ENCODE peak calls at places on chromosome 22, in four cellular contexts. K is sigmoid colon, P is thyroid gland, W is neural progenitor cell. R is an unnamed sample.
A peak's percentile ranks its signal among the peaks of the same experiment; 100 is the strongest.

GRCh38 chr22:47267531-47268282 is 505.3 kb downstream of the TBC1D22A start:
- DNase-seq in K (no peak), P (no peak), W (no peak), R (peak; percentile 20)

GRCh38 chr22:30802202-30803166 is 107.8 kb downstream of the OSBP2 start:
- DNase-seq in K (peak; percentile 80), P (peak; percentile 91), W (peak; percentile 97), R (peak; percentile 89)

GRCh38 chr22:24189249-24190158 is 8.2 kb downstream of the SUSD2 start:
- DNase-seq in W (peak; percentile 85), K (peak; percentile 87), P (peak; percentile 98), R (peak; percentile 74)

GRCh38 chr22:45329536-45329936 is 19.8 kb downstream of the FAM118A start:
- DNase-seq in P (no peak), W (no peak), K (peak; percentile 92), R (peak; percentile 96)

GRCh38 chr22:40399661-40400060 is 29.3 kb downstream of the SGSM3 start:
- DNase-seq in P (no peak), W (no peak), K (no peak), R (no peak)

GRCh38 chr22:26054846-26055245 is 114.4 kb upstream of the SEZ6L start:
- DNase-seq in P (no peak), W (peak; percentile 34), K (no peak), R (no peak)

GRCh38 chr22:30212996-30213441 is 33.5 kb downstream of the LIF start:
- DNase-seq in P (peak; percentile 32), W (no peak), K (no peak), R (no peak)

GRCh38 chr22:49302530-49302929 is 525.1 kb downstream of the BRD1 start:
- DNase-seq in P (no peak), K (no peak), W (no peak), R (no peak)

GRCh38 chr22:20514658-20515406 is 7.4 kb downstream of the MED15 start:
- DNase-seq in W (no peak), K (no peak), P (no peak), R (no peak)

GRCh38 chr22:48517039-48518030 is 1310.3 kb downstream of the BRD1 start:
- DNase-seq in P (no peak), K (peak; percentile 80), W (peak; percentile 38), R (no peak)

GRCh38 chr22:46758867-46759290 is 3.6 kb upstream of the TBC1D22A start:
- DNase-seq in P (peak; percentile 89), W (peak; percentile 72), K (no peak), R (no peak)

GRCh38 chr22:29291215-29291614 is 15.2 kb upstream of the GAS2L1 start:
- DNase-seq in P (no peak), W (no peak), K (no peak), R (no peak)

GRCh38 chr22:29753808-29754657 is 12.8 kb downstream of the ZMAT5 start:
- DNase-seq in P (no peak), W (no peak), K (no peak), R (peak; percentile 88)

GRCh38 chr22:49332691-49333090 is 495.0 kb downstream of the BRD1 start:
- DNase-seq in P (no peak), W (no peak), K (no peak), R (no peak)

GRCh38 chr22:24421428-24421931 is 5.9 kb upstream of the ADORA2A start:
- DNase-seq in K (no peak), W (peak; percentile 60), P (no peak), R (no peak)

GRCh38 chr22:31241200-31241599 is 29.1 kb downstream of the LIMK2 start:
- DNase-seq in P (no peak), W (no peak), K (no peak), R (no peak)

GRCh38 chr22:19109198-19110063 is 12.8 kb downstream of the DGCR2 start:
- DNase-seq in K (no peak), P (peak; percentile 59), W (no peak), R (no peak)

GRCh38 chr22:38172489-38173155 is 9.0 kb downstream of the PLA2G6 start:
- DNase-seq in P (peak; percentile 51), W (no peak), K (peak; percentile 68), R (peak; percentile 88)

GRCh38 chr22:46352691-46353386 is 17.3 kb downstream of the TRMU start:
- DNase-seq in P (peak; percentile 53), K (no peak), W (no peak), R (no peak)

GRCh38 chr22:23578306-23578705 is 1.8 kb downstream of the IGLL1 start:
- DNase-seq in K (no peak), P (no peak), W (no peak), R (no peak)

GRCh38 chr22:46336119-46337078 is 885 bp downstream of the TRMU start:
- DNase-seq in P (peak; percentile 38), K (no peak), W (peak; percentile 70), R (peak; percentile 50)

GRCh38 chr22:40178417-40179409 is 988 bp downstream of the TNRC6B start:
- DNase-seq in K (no peak), W (peak; percentile 79), P (peak; percentile 43), R (peak; percentile 55)

GRCh38 chr22:29382575-29383328 is 5.6 kb downstream of the AP1B1 start:
- DNase-seq in W (no peak), K (no peak), P (no peak), R (peak; percentile 19)

GRCh38 chr22:23467721-23468294 is 112.3 kb downstream of the IGLL1 start:
- DNase-seq in W (no peak), K (no peak), P (no peak), R (no peak)

GRCh38 chr22:31977141-31977781 is 32.9 kb downstream of the YWHAH start:
- DNase-seq in K (peak; percentile 75), W (peak; percentile 87), P (peak; percentile 78), R (peak; percentile 76)

GRCh38 chr22:39097098-39098020 is at the start of gene APOBEC3H:
- DNase-seq in P (peak; percentile 18), W (no peak), K (peak; percentile 62), R (peak; percentile 53)

GRCh38 chr22:27260087-27260730 is 541.3 kb downstream of the MN1 start:
- DNase-seq in W (peak; percentile 94), K (no peak), P (no peak), R (no peak)
- H3K4me3 ChIP-seq in W (no peak overlapping the region), K (no peak overlapping the region), P (no peak overlapping the region), R (no peak overlapping the region)

DNA sequence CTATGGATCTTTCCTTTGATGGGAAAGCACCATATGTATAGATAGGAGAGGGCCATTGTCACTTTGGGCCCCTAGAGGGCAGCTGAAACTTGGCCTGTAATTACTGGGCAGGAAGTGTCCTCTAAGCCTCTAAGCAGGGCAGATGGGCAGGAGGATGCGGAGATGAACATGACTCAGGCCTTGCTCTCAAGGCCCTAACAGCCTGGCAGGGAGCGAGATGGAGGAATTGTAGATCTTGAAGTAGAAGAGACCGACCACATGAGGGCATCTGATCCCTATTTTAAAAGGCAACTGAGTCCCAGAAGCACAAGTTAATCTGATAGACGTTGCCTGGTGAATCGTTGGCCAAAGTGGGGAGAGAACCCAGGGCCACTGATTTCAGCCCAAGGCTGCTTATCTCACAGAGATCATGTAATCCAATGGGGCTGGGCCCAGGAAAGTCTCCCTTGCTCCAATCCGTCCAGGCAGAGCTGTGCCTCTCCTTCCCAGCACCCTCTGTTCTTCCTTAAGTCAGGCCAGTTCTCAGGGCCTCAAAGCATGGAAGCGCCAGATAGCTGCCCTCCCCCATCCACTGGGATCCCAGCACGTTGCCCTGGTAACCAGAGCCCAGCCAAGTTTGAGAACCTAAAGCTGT is 2.5 kb upstream of the SEPTIN3 start:
- DNase-seq in W (peak; percentile 58), P (no peak), K (no peak), R (no peak)
- TF ChIP-seq CTCF in W (peak; percentile 41), P (no peak), K (no peak), R (peak; percentile 54)

GRCh38 chr22:43996981-43997265 is 27.2 kb upstream of the PARVB start:
- DNase-seq in K (peak; percentile 46), W (peak; percentile 67), P (no peak), R (no peak)

GRCh38 chr22:43998865-43999264 is 25.2 kb upstream of the PARVB start:
- DNase-seq in K (no peak), P (no peak), W (no peak), R (no peak)

GRCh38 chr22:44000123-44000522 is 24.0 kb upstream of the PARVB start:
- DNase-seq in P (no peak), K (no peak), W (no peak), R (no peak)

GRCh38 chr22:44002324-44002723 is 21.8 kb upstream of the PARVB start:
- DNase-seq in P (no peak), K (no peak), W (no peak), R (no peak)

GRCh38 chr22:43999378-43999777 is 24.7 kb upstream of the PARVB start:
- DNase-seq in K (no peak), W (no peak), P (no peak), R (no peak)
- H3K27me3 ChIP-seq in K (no peaks in the 10 kb centered on the region), W (no peaks in the 10 kb centered on the region), P (no peaks in the 10 kb centered on the region), R (no peaks in the 10 kb centered on the region)

DNA sequence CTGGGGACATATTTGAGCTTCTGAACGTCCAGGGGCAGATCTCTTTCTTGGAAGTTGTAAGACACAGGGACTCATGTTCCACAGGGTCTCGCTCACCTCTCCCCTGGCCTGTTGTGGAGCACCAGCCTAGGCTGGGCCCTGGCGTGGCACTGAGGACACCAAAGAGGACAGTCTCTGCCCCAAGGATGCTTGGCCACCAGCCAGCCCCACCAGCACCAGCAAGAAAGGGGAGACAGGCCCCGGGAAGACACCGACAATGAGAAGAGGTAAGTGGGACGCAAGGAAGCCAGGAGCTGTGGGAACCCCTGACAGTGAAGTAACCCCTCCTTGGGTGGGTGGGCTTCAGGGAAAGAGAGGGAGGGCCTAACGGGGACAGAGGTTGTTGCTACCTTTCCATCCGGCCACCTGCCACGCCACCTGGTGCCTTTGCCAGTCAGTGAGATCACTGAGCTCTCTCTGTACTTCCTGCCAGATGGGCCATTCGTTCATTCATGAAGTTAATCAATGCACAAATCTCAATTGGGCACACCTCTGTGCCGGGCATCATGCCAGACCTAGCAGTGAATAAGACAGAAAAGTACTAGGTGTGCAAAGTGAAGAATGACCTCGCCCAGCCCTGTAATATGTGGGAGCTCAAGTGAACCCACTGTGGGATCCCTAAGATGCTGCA is 11.1 kb downstream of the APOL5 start:
- DNase-seq in W (no peak), K (no peak), P (no peak), R (peak; percentile 72)
- H3K4me3 ChIP-seq in W (no peak overlapping the region), K (no peak overlapping the region), P (no peak overlapping the region), R (no peak overlapping the region)

DNA sequence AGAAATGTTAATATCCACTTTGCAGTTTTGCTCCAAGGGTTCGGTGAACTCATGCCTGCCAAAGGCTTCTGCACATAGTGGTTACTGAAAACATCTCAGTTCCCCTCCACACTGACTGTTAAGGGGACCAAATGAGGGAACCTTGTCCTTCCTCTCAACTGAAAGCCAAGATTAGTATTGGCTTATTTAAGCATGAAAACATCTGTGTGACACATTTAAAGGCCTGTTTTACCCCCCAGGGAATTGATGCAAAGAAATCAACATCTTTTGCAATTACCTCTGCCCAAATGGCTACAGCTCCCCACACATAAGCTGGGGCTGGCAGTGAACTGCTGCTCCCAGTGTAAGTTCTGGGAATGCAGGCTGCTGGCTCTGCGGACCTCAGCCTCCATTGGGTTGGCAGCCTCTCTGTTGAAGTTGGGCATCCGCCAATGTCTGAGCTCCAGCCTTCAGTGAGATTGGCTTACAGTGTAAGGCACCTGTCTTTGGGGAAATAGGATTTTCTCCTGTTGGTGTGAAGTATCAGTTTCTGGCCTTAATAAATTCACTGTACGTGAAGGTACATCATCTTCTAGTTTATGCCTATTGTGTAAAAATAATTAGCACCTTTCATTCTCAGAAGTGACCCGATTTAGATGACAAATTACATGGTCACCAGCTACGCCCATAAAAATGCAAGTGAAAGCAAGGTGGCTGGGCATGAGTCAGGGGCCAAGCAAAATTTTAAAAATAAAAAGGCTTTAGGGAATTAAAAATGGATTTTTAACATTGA is 213.4 kb upstream of the SYN3 start:
- DNase-seq in P (peak; percentile 23), W (peak; percentile 13), K (no peak), R (peak; percentile 93)
- TF ChIP-seq CTCF in P (no peak), W (no peak), K (no peak), R (no peak)

GRCh38 chr22:36628561-36629060 is 74.9 kb downstream of the CACNG2 start:
- DNase-seq in P (no peak), K (no peak), W (peak; percentile 30), R (no peak)
- H3K27me3 ChIP-seq in P (no peaks in the 10 kb centered on the region), K (peaks cover 40% of the 10 kb centered on the region), W (no peaks in the 10 kb centered on the region), R (no peaks in the 10 kb centered on the region)